ENCODE peak calls at places on chromosomes 4 and X, in five cellular contexts. W is Caki2; D is effector CD8-positive, alpha-beta T cell; J is SW 1271; H is uterus. B is an unnamed sample.

GRCh38 chr4:52028970-52029369 is 8.8 kb upstream of the LRRC66 start:
- DNase-seq in D (no peak), H (no peak), W (no peak), J (no peak), B (no peak)

GRCh38 chrX:110966839-110967238 is 129.2 kb upstream of the PAK3 start:
- DNase-seq in D (no peak), J (no peak), W (no peak), H (no peak), B (no peak)

GRCh38 chr4:126221262-126221661 is 906.5 kb downstream of the FAT4 start:
- DNase-seq in W (no peak), J (no peak), D (no peak), H (no peak), B (no peak)

GRCh38 chrX:18873189-18873791 is 110.6 kb downstream of the PHKA2 start:
- DNase-seq in W (peak; percentile 21), D (no peak), J (peak; percentile 0), H (peak; percentile 66), B (no peak)

GRCh38 chrX:102837843-102838242 is 99.2 kb upstream of the RAB40AL start:
- DNase-seq in J (no peak), H (no peak), W (no peak), D (no peak), B (no peak)

GRCh38 chr4:92045718-92046117 is 258.0 kb upstream of the GRID2 start:
- DNase-seq in D (no peak), J (no peak), H (no peak), W (no peak), B (no peak)

GRCh38 chr4:77022581-77023133 is 53.1 kb downstream of the CCNI start:
- DNase-seq in J (no peak), D (no peak), W (no peak), H (no peak), B (no peak)

GRCh38 chr4:154490589-154491340 is 834 bp downstream of the DCHS2 start:
- DNase-seq in J (no peak), W (peak; percentile 3), D (no peak), H (peak; percentile 44), B (no peak)

GRCh38 chr4:68892861-68893260 is 58.7 kb downstream of the UGT2A3 start:
- DNase-seq in J (no peak), D (no peak), H (no peak), W (no peak), B (no peak)

GRCh38 chrX:39196192-39197102 is 395.2 kb downstream of the MID1IP1 start:
- DNase-seq in W (peak; percentile 72), H (peak; percentile 27), D (no peak), J (peak; percentile 16), B (no peak)

GRCh38 chr4:120948382-120948781 is 25.9 kb upstream of the PRDM5 start:
- DNase-seq in W (no peak), D (no peak), J (no peak), H (no peak), B (no peak)

GRCh38 chr4:81756042-81756441 is 284.3 kb upstream of the RASGEF1B start:
- DNase-seq in W (no peak), J (no peak), D (no peak), H (no peak), B (no peak)

GRCh38 chrX:139025822-139026221 is 314.3 kb upstream of the FGF13 start:
- DNase-seq in D (no peak), W (no peak), J (no peak), H (no peak), B (no peak)

GRCh38 chrX:72460715-72461114 is 111.9 kb downstream of the HDAC8 start:
- DNase-seq in H (no peak), J (no peak), W (no peak), D (no peak), B (no peak)

GRCh38 chr4:98557497-98557896 is 100.9 kb downstream of the TSPAN5 start:
- DNase-seq in J (no peak), W (no peak), D (no peak), H (no peak), B (no peak)

GRCh38 chrX:115560211-115560977 is 580 bp upstream of the PLS3 start:
- DNase-seq in W (peak; percentile 90), J (peak; percentile 2), H (no peak), D (no peak), B (no peak)

GRCh38 chr4:74174941-74175340 is 17.0 kb downstream of the MTHFD2L start:
- DNase-seq in W (no peak), H (no peak), D (no peak), J (no peak), B (no peak)

GRCh38 chrX:109537324-109537665 is 651 bp downstream of the NXT2 start:
- DNase-seq in H (no peak), D (no peak), W (no peak), J (peak; percentile 42), B (peak; percentile 60)

GRCh38 chr4:25002679-25003078 is 28.1 kb downstream of the LGI2 start:
- DNase-seq in J (no peak), H (no peak), W (no peak), D (no peak), B (no peak)

GRCh38 chr4:124432500-124432899 is 280.0 kb downstream of the ANKRD50 start:
- DNase-seq in W (no peak), J (no peak), D (no peak), H (no peak), B (no peak)

GRCh38 chr4:153522800-153523089 is 56.6 kb downstream of the TMEM131L start:
- DNase-seq in W (no peak), H (no peak), D (peak; percentile 14), J (no peak), B (no peak)

GRCh38 chr4:119984998-119985397 is 81.7 kb downstream of the MAD2L1 start:
- DNase-seq in H (no peak), J (no peak), D (no peak), W (no peak), B (no peak)

GRCh38 chr4:4880492-4880891 is 21.0 kb downstream of the MSX1 start:
- DNase-seq in J (peak; percentile 4), H (no peak), D (no peak), W (no peak), B (no peak)

GRCh38 chrX:111102636-111103035 is 6.6 kb downstream of the PAK3 start:
- DNase-seq in W (no peak), H (no peak), D (no peak), J (no peak), B (no peak)

GRCh38 chrX:148784859-148785655 is 284.6 kb downstream of the AFF2 start:
- DNase-seq in J (no peak), D (no peak), H (no peak), W (no peak), B (no peak)

GRCh38 chr4:82467442-82467841 is 37.1 kb downstream of the ENOPH1 start:
- DNase-seq in D (no peak), J (no peak), W (no peak), H (no peak), B (no peak)

GRCh38 chr4:176406736-176407135 is 87.0 kb downstream of the SPCS3 start:
- DNase-seq in H (no peak), J (no peak), W (no peak), D (no peak), B (no peak)

GRCh38 chr4:122583906-122584305 is 37.0 kb downstream of the IL21 start:
- DNase-seq in H (peak; percentile 46), J (no peak), D (no peak), W (no peak), B (no peak)

GRCh38 chr4:75345436-75345835 is 168.8 kb downstream of the RCHY1 start:
- DNase-seq in H (no peak), J (no peak), W (no peak), D (no peak), B (no peak)

GRCh38 chr4:94613248-94613647 is 144.5 kb upstream of the BMPR1B start:
- DNase-seq in H (no peak), D (no peak), J (no peak), W (no peak), B (no peak)

GRCh38 chr4:80192252-80192866 is 4.9 kb upstream of the PRDM8 start:
- DNase-seq in J (no peak), W (no peak), D (no peak), H (no peak), B (no peak)

GRCh38 chrX:55624403-55624802 is 1.2 kb downstream of the FOXR2 start:
- DNase-seq in J (no peak), D (no peak), W (no peak), H (no peak), B (no peak)

GRCh38 chr4:139453041-139453370 is 915 bp upstream of the RAB33B start:
- DNase-seq in W (peak; percentile 83), J (peak; percentile 77), H (no peak), D (peak; percentile 53), B (no peak)

GRCh38 chr4:44257461-44257860 is 191.1 kb downstream of the KCTD8 start:
- DNase-seq in W (no peak), J (no peak), D (no peak), H (no peak), B (no peak)

GRCh38 chr4:48331577-48332340 is 9.6 kb upstream of the SLAIN2 start:
- DNase-seq in H (no peak), D (no peak), W (peak; percentile 12), J (no peak), B (no peak)

GRCh38 chr4:19927381-19927780 is 324.3 kb upstream of the SLIT2 start:
- DNase-seq in J (no peak), H (no peak), W (no peak), D (no peak), B (no peak)